ENCODE peak calls at places on chromosomes 4 and X, in four cellular contexts. One of them, this sample, is unnamed.

GRCh38 chr4:37453004-37453360 is 208.4 kb downstream of the NWD2 start:
- DNase-seq in GM12878: peak
- DNase-seq in HEK293T: peak
- DNase-seq in IMR-90: peak
- DNase-seq in this sample: peak

GRCh38 chr4:1568855-1569460 is 115.2 kb downstream of the FAM53A start:
- DNase-seq in IMR-90: no peak
- DNase-seq in GM12878: no peak
- DNase-seq in HEK293T: no peak
- DNase-seq in this sample: no peak

GRCh38 chr4:152655272-152656129 is 24.3 kb downstream of the TMEM154 start:
- DNase-seq in IMR-90: no peak
- DNase-seq in HEK293T: no peak
- DNase-seq in GM12878: no peak
- DNase-seq in this sample: no peak

GRCh38 chr4:83153312-83153915 is 38.9 kb upstream of the PLAC8 start:
- DNase-seq in HEK293T: no peak
- DNase-seq in IMR-90: no peak
- DNase-seq in GM12878: no peak
- DNase-seq in this sample: no peak

GRCh38 chr4:71026086-71026485 is 32.6 kb downstream of the DCK start:
- DNase-seq in HEK293T: no peak
- DNase-seq in IMR-90: peak
- DNase-seq in GM12878: no peak
- DNase-seq in this sample: peak

GRCh38 chrX:46683023-46683422 is 75.9 kb downstream of the SLC9A7 start:
- DNase-seq in GM12878: no peak
- DNase-seq in HEK293T: no peak
- DNase-seq in IMR-90: peak
- DNase-seq in this sample: no peak

GRCh38 chr4:140092094-140092820 is 61.7 kb downstream of the MAML3 start:
- DNase-seq in HEK293T: peak
- DNase-seq in IMR-90: no peak
- DNase-seq in GM12878: no peak
- DNase-seq in this sample: peak

GRCh38 chr4:168218663-168219062 is 99.9 kb downstream of the DDX60 start:
- DNase-seq in GM12878: no peak
- DNase-seq in HEK293T: no peak
- DNase-seq in IMR-90: peak
- DNase-seq in this sample: no peak

GRCh38 chr4:114561590-114561989 is 37.0 kb upstream of the UGT8 start:
- DNase-seq in IMR-90: no peak
- DNase-seq in GM12878: no peak
- DNase-seq in HEK293T: no peak
- DNase-seq in this sample: no peak

GRCh38 chrX:54288277-54288676 is 69.6 kb downstream of the WNK3 start:
- DNase-seq in GM12878: no peak
- DNase-seq in IMR-90: peak
- DNase-seq in HEK293T: no peak
- DNase-seq in this sample: no peak

GRCh38 chr4:13940921-13941320 is 313.4 kb upstream of the BOD1L1 start:
- DNase-seq in IMR-90: no peak
- DNase-seq in HEK293T: no peak
- DNase-seq in GM12878: no peak
- DNase-seq in this sample: no peak

GRCh38 chr4:91086008-91086407 is 958.8 kb downstream of the CCSER1 start:
- DNase-seq in GM12878: no peak
- DNase-seq in IMR-90: no peak
- DNase-seq in HEK293T: no peak
- DNase-seq in this sample: no peak

GRCh38 chr4:169147217-169147616 is 123.5 kb downstream of the SH3RF1 start:
- DNase-seq in IMR-90: peak
- DNase-seq in GM12878: no peak
- DNase-seq in HEK293T: no peak
- DNase-seq in this sample: no peak

GRCh38 chrX:33053001-33053400 is 158.3 kb downstream of the DMD start:
- DNase-seq in IMR-90: no peak
- DNase-seq in GM12878: no peak
- DNase-seq in HEK293T: no peak
- DNase-seq in this sample: no peak

GRCh38 chr4:86500527-86500926 is 93.6 kb upstream of the PTPN13 start:
- DNase-seq in IMR-90: no peak
- DNase-seq in HEK293T: no peak
- DNase-seq in GM12878: no peak
- DNase-seq in this sample: no peak

GRCh38 chrX:74063426-74064155 is 240.4 kb upstream of the ZCCHC13 start:
- DNase-seq in HEK293T: no peak
- DNase-seq in GM12878: no peak
- DNase-seq in IMR-90: no peak
- DNase-seq in this sample: no peak

GRCh38 chrX:55007633-55008032 is 7.5 kb downstream of the APEX2 start:
- DNase-seq in IMR-90: peak
- DNase-seq in GM12878: no peak
- DNase-seq in HEK293T: no peak
- DNase-seq in this sample: no peak

GRCh38 chrX:18985186-18985435 is 1.2 kb upstream of the PHKA2 start:
- DNase-seq in HEK293T: no peak
- DNase-seq in IMR-90: no peak
- DNase-seq in GM12878: peak
- DNase-seq in this sample: no peak

GRCh38 chr4:4673070-4673469 is 131.2 kb upstream of the STX18 start:
- DNase-seq in HEK293T: peak
- DNase-seq in IMR-90: no peak
- DNase-seq in GM12878: no peak
- DNase-seq in this sample: peak

GRCh38 chr4:8274772-8275241 is 5.3 kb downstream of the HTRA3 start:
- DNase-seq in IMR-90: peak
- DNase-seq in HEK293T: no peak
- DNase-seq in GM12878: no peak
- DNase-seq in this sample: no peak

GRCh38 chr4:105989411-105990242 is 94.4 kb downstream of the NPNT start:
- DNase-seq in IMR-90: no peak
- DNase-seq in GM12878: no peak
- DNase-seq in HEK293T: no peak
- DNase-seq in this sample: no peak

GRCh38 chr4:110073045-110073845 is 125.2 kb downstream of the ELOVL6 start:
- DNase-seq in HEK293T: no peak
- DNase-seq in IMR-90: peak
- DNase-seq in GM12878: no peak
- DNase-seq in this sample: no peak

GRCh38 chr4:177308842-177309524 is 691 bp upstream of the NEIL3 start:
- DNase-seq in GM12878: no peak
- DNase-seq in HEK293T: no peak
- DNase-seq in IMR-90: no peak
- DNase-seq in this sample: no peak

GRCh38 chr4:7041851-7042696 is 1.1 kb upstream of the TADA2B start:
- DNase-seq in IMR-90: peak
- DNase-seq in HEK293T: peak
- DNase-seq in GM12878: no peak
- DNase-seq in this sample: no peak

GRCh38 chr4:6942238-6942800 is 32.7 kb downstream of the TBC1D14 start:
- DNase-seq in HEK293T: no peak
- DNase-seq in IMR-90: peak
- DNase-seq in GM12878: peak
- DNase-seq in this sample: peak

GRCh38 chr4:86530183-86530582 is 63.9 kb upstream of the PTPN13 start:
- DNase-seq in GM12878: no peak
- DNase-seq in HEK293T: no peak
- DNase-seq in IMR-90: no peak
- DNase-seq in this sample: no peak

GRCh38 chr4:183503497-183504063 is 1.3 kb upstream of the ING2 start:
- DNase-seq in IMR-90: no peak
- DNase-seq in GM12878: peak
- DNase-seq in HEK293T: no peak
- DNase-seq in this sample: peak

GRCh38 chr4:106615961-106616360 is 247.4 kb upstream of the GIMD1 start:
- DNase-seq in IMR-90: no peak
- DNase-seq in GM12878: no peak
- DNase-seq in HEK293T: no peak
- DNase-seq in this sample: no peak

GRCh38 chrX:109959356-109959871 is 43.5 kb upstream of the TMEM164 start:
- DNase-seq in HEK293T: no peak
- DNase-seq in IMR-90: no peak
- DNase-seq in GM12878: no peak
- DNase-seq in this sample: no peak

GRCh38 chrX:109954955-109955354 is 48.0 kb upstream of the TMEM164 start:
- DNase-seq in GM12878: no peak
- DNase-seq in HEK293T: no peak
- DNase-seq in IMR-90: no peak
- DNase-seq in this sample: no peak

GRCh38 chrX:109952050-109952449 is 50.9 kb upstream of the TMEM164 start:
- DNase-seq in IMR-90: no peak
- DNase-seq in HEK293T: no peak
- DNase-seq in GM12878: no peak
- DNase-seq in this sample: no peak

GRCh38 chrX:109952985-109953905 is 49.7 kb upstream of the TMEM164 start:
- DNase-seq in IMR-90: no peak
- DNase-seq in GM12878: peak
- DNase-seq in HEK293T: no peak
- DNase-seq in this sample: no peak

GRCh38 chrX:109954333-109954732 is 48.6 kb upstream of the TMEM164 start:
- DNase-seq in GM12878: no peak
- DNase-seq in IMR-90: no peak
- DNase-seq in HEK293T: no peak
- DNase-seq in this sample: no peak
- TF ChIP-seq BHLHE40 in GM12878: no peak
- TF ChIP-seq BHLHE40 in IMR-90: no peak
- TF ChIP-seq BHLHE40 in HEK293T: no peak
- TF ChIP-seq BHLHE40 in this sample: no peak

GRCh38 chrX:7204619-7205018 is 56.7 kb upstream of the PUDP start:
- DNase-seq in HEK293T: no peak
- DNase-seq in GM12878: no peak
- DNase-seq in IMR-90: no peak
- DNase-seq in this sample: no peak
- TF ChIP-seq BHLHE40 in HEK293T: no peak
- TF ChIP-seq BHLHE40 in GM12878: no peak
- TF ChIP-seq BHLHE40 in IMR-90: no peak
- TF ChIP-seq BHLHE40 in this sample: no peak

GRCh38 chr4:144902614-144903013 is 195.4 kb downstream of the ANAPC10 start:
- DNase-seq in GM12878: no peak
- DNase-seq in HEK293T: no peak
- DNase-seq in IMR-90: no peak
- DNase-seq in this sample: no peak
- TF ChIP-seq BHLHE40 in GM12878: no peak
- TF ChIP-seq BHLHE40 in HEK293T: no peak
- TF ChIP-seq BHLHE40 in IMR-90: no peak
- TF ChIP-seq BHLHE40 in this sample: no peak

GRCh38 chrX:1424452-1424851 is 28.3 kb downstream of the ASMTL start:
- DNase-seq in IMR-90: no peak
- DNase-seq in GM12878: no peak
- DNase-seq in HEK293T: no peak
- DNase-seq in this sample: no peak

GRCh38 chrX:1427756-1428155 is 25.0 kb downstream of the ASMTL start:
- DNase-seq in GM12878: no peak
- DNase-seq in HEK293T: no peak
- DNase-seq in IMR-90: no peak
- DNase-seq in this sample: no peak

GRCh38 chrX:1422135-1422465 is 30.2 kb upstream of the SLC25A6 start:
- DNase-seq in HEK293T: no peak
- DNase-seq in IMR-90: no peak
- DNase-seq in GM12878: no peak
- DNase-seq in this sample: no peak

GRCh38 chrX:1423215-1423614 is 29.5 kb downstream of the ASMTL start:
- DNase-seq in GM12878: no peak
- DNase-seq in IMR-90: no peak
- DNase-seq in HEK293T: no peak
- DNase-seq in this sample: no peak

DNA sequence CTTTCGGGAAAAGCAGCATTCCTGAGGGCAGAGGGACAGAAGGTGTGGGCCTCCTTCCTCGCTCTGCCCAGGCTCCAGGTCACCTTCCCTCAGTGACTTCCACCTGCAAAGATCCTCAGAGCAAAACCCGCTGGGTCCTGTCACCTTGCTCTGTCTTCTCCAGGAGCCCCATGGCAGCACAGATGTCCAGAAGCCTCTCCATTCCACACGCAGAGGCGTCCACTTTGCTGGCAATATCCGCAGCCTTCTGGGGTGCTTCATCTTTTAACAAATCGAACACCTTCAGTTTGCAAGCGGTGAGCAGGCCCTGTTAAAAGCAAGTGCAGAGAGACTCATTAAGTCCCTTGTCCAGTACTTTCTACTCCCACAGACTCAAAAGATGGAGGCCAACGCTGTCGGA is 27.3 kb downstream of the ASMTL start:
- DNase-seq in GM12878: no peak
- DNase-seq in HEK293T: no peak
- DNase-seq in IMR-90: no peak
- DNase-seq in this sample: no peak
- TF ChIP-seq BHLHE40 in GM12878: no peak
- TF ChIP-seq BHLHE40 in HEK293T: no peak
- TF ChIP-seq BHLHE40 in IMR-90: no peak
- TF ChIP-seq BHLHE40 in this sample: no peak

This sample was measured in A549.